ENCODE peak calls at places on chromosomes 2 and 18, in five cellular contexts. One of them, this sample, is unnamed.

GRCh38 chr2:239261336-239261735 is 139.5 kb downstream of the HDAC4 start:
- DNase-seq in K562: no peak
- DNase-seq in GM12878: no peak
- DNase-seq in A549: no peak
- DNase-seq in HepG2: no peak
- DNase-seq in this sample: no peak

GRCh38 chr18:63137999-63138448 is 181.5 kb downstream of the BCL2 start:
- DNase-seq in A549: no peak
- DNase-seq in GM12878: no peak
- DNase-seq in K562: no peak
- DNase-seq in HepG2: no peak
- DNase-seq in this sample: no peak

GRCh38 chr2:196453613-196454047 is 185.9 kb upstream of the CCDC150 start:
- DNase-seq in GM12878: peak
- DNase-seq in K562: peak
- DNase-seq in HepG2: peak
- DNase-seq in A549: peak
- DNase-seq in this sample: peak

GRCh38 chr2:208406474-208407451 is at the start of gene PTH2R:
- DNase-seq in GM12878: no peak
- DNase-seq in HepG2: no peak
- DNase-seq in K562: peak
- DNase-seq in A549: no peak
- DNase-seq in this sample: no peak

GRCh38 chr18:80046011-80046410 is 11.8 kb downstream of the RBFA start:
- DNase-seq in HepG2: no peak
- DNase-seq in GM12878: no peak
- DNase-seq in K562: no peak
- DNase-seq in A549: no peak
- DNase-seq in this sample: no peak

GRCh38 chr2:120470717-120471060 is 124.8 kb downstream of the INHBB start:
- DNase-seq in HepG2: no peak
- DNase-seq in GM12878: no peak
- DNase-seq in K562: no peak
- DNase-seq in A549: no peak
- DNase-seq in this sample: no peak

GRCh38 chr2:40348665-40349064 is 103.2 kb downstream of the SLC8A1 start:
- DNase-seq in HepG2: no peak
- DNase-seq in K562: no peak
- DNase-seq in GM12878: no peak
- DNase-seq in A549: no peak
- DNase-seq in this sample: no peak

GRCh38 chr2:120763516-120763915 is 27.8 kb downstream of the GLI2 start:
- DNase-seq in K562: no peak
- DNase-seq in GM12878: no peak
- DNase-seq in HepG2: no peak
- DNase-seq in A549: peak
- DNase-seq in this sample: no peak

GRCh38 chr2:118974103-118974911 is 32.3 kb downstream of the MARCO start:
- DNase-seq in K562: no peak
- DNase-seq in A549: peak
- DNase-seq in HepG2: no peak
- DNase-seq in GM12878: no peak
- DNase-seq in this sample: peak

GRCh38 chr18:12811191-12811950 is 72.7 kb downstream of the PTPN2 start:
- DNase-seq in GM12878: no peak
- DNase-seq in A549: no peak
- DNase-seq in HepG2: no peak
- DNase-seq in K562: no peak
- DNase-seq in this sample: no peak

GRCh38 chr2:60794271-60794863 is 38.3 kb downstream of the PAPOLG start:
- DNase-seq in HepG2: peak
- DNase-seq in A549: peak
- DNase-seq in K562: peak
- DNase-seq in GM12878: no peak
- DNase-seq in this sample: peak

GRCh38 chr18:74139888-74140287 is 7.7 kb downstream of the FBXO15 start:
- DNase-seq in K562: peak
- DNase-seq in GM12878: no peak
- DNase-seq in A549: no peak
- DNase-seq in HepG2: no peak
- DNase-seq in this sample: peak

GRCh38 chr18:61901334-61901986 is 8.7 kb upstream of the RNF152 start:
- DNase-seq in HepG2: peak
- DNase-seq in GM12878: peak
- DNase-seq in K562: peak
- DNase-seq in A549: peak
- DNase-seq in this sample: peak

GRCh38 chr2:189821953-189822748 is 37.9 kb downstream of the PMS1 start:
- DNase-seq in GM12878: no peak
- DNase-seq in HepG2: no peak
- DNase-seq in A549: peak
- DNase-seq in K562: no peak
- DNase-seq in this sample: no peak

GRCh38 chr18:9106800-9107574 is 4.5 kb downstream of the NDUFV2 start:
- DNase-seq in A549: no peak
- DNase-seq in HepG2: no peak
- DNase-seq in K562: no peak
- DNase-seq in GM12878: no peak
- DNase-seq in this sample: no peak

GRCh38 chr2:97693476-97693875 is 19.9 kb upstream of the ZAP70 start:
- DNase-seq in GM12878: no peak
- DNase-seq in K562: no peak
- DNase-seq in A549: no peak
- DNase-seq in HepG2: no peak
- DNase-seq in this sample: no peak

GRCh38 chr2:25168256-25169072 is at the start of gene POMC:
- DNase-seq in HepG2: no peak
- DNase-seq in GM12878: no peak
- DNase-seq in K562: no peak
- DNase-seq in A549: peak
- DNase-seq in this sample: peak

DNA sequence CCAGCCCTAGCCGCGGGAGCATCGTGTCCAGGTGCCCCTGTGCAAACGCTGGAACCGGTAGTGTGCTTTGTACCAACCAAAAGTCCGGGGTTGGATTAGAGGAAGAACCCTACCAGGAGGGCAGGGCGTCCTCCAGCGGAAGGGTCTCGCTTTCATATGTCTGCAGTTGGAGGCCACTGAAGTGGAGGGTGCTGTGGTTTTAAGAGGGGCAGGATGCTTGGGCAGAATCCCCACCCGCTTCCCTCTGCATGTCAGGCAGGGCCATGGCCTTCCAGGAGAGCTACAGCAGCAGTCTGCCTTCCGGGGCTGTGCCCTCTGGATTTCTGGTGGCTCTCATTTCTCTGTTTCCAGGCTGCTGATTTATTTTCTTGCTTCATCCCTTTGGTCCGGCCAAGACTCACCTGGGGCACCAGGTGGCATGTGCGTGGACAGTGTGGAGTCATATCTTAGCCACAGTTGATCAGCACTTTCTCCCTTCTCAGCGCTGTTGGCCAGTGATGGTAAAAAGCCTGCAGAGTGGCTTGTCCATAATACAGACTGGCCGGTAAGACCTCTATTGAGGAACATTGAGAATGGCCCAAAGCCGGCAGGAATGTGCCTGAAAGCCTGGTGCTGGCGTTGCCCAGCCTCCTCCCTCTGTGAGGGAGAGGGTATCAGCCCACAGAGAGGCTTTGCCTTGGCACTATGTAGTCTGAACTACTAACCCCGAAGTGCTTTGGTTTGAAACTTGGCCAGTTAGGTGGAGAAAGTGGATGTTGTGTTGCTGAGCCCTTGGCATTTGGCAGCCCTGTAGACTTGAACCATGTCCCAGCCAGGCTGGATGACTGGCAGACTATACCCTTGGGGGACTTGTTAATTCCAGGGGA is 1.8 kb downstream of the AGAP1 start:
- DNase-seq in A549: no peak
- DNase-seq in GM12878: no peak
- DNase-seq in K562: no peak
- DNase-seq in HepG2: no peak
- DNase-seq in this sample: no peak
- H3K4me3 ChIP-seq in A549: peak
- H3K4me3 ChIP-seq in GM12878: no peak
- H3K4me3 ChIP-seq in K562: peak
- H3K4me3 ChIP-seq in HepG2: peak
- H3K4me3 ChIP-seq in this sample: no peak

GRCh38 chr2:203453858-203454451 is 81.1 kb downstream of the RAPH1 start:
- DNase-seq in HepG2: peak
- DNase-seq in A549: peak
- DNase-seq in GM12878: peak
- DNase-seq in K562: peak
- DNase-seq in this sample: peak
- TF ChIP-seq MYC in HepG2: no peak
- TF ChIP-seq MYC in A549: no peak
- TF ChIP-seq MYC in GM12878: no peak
- TF ChIP-seq MYC in K562: no peak
- TF ChIP-seq MYC in this sample: no peak

DNA sequence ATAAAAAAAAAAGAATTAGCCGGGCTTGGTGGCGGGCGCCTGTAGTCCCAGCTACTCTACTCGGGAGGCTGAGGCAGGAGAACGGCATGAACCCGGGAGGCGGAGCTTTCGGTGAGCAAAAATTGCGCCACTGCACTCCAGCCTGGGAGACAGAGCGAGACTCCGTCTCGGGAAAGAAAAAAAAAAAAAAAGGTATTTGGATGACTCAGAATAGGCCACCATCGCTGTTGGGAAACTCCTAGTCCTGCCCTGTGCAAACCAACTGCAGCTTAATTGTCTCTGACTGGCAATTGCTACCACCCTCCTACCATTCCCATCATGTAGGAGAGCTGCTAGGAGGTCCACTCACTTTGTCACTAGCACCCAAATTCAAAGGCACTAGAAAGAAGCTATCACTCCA is 43.5 kb downstream of the ATP8B1 start:
- DNase-seq in HepG2: no peak
- DNase-seq in GM12878: no peak
- DNase-seq in A549: peak
- DNase-seq in K562: no peak
- DNase-seq in this sample: no peak
- TF ChIP-seq MAX in HepG2: no peak
- TF ChIP-seq MAX in GM12878: no peak
- TF ChIP-seq MAX in A549: peak
- TF ChIP-seq MAX in K562: no peak
- TF ChIP-seq MAX in this sample: no peak

GRCh38 chr18:48945953-48946217 is 4.9 kb downstream of the SMAD7 start:
- DNase-seq in K562: no peak
- DNase-seq in A549: no peak
- DNase-seq in HepG2: peak
- DNase-seq in GM12878: no peak
- DNase-seq in this sample: no peak
- H3K4me3 ChIP-seq in K562: no peak
- H3K4me3 ChIP-seq in A549: peak
- H3K4me3 ChIP-seq in HepG2: peak
- H3K4me3 ChIP-seq in GM12878: peak
- H3K4me3 ChIP-seq in this sample: no peak

GRCh38 chr2:218186355-218186766 is 19.6 kb upstream of the CXCR1 start:
- DNase-seq in A549: peak
- DNase-seq in HepG2: peak
- DNase-seq in K562: peak
- DNase-seq in GM12878: peak
- DNase-seq in this sample: peak

GRCh38 chr2:218192902-218193425 is 24.0 kb upstream of the ARPC2 start:
- DNase-seq in GM12878: no peak
- DNase-seq in A549: no peak
- DNase-seq in HepG2: no peak
- DNase-seq in K562: no peak
- DNase-seq in this sample: no peak

GRCh38 chr2:218187650-218188025 is 20.9 kb upstream of the CXCR1 start:
- DNase-seq in K562: no peak
- DNase-seq in A549: no peak
- DNase-seq in HepG2: no peak
- DNase-seq in GM12878: no peak
- DNase-seq in this sample: no peak

DNA sequence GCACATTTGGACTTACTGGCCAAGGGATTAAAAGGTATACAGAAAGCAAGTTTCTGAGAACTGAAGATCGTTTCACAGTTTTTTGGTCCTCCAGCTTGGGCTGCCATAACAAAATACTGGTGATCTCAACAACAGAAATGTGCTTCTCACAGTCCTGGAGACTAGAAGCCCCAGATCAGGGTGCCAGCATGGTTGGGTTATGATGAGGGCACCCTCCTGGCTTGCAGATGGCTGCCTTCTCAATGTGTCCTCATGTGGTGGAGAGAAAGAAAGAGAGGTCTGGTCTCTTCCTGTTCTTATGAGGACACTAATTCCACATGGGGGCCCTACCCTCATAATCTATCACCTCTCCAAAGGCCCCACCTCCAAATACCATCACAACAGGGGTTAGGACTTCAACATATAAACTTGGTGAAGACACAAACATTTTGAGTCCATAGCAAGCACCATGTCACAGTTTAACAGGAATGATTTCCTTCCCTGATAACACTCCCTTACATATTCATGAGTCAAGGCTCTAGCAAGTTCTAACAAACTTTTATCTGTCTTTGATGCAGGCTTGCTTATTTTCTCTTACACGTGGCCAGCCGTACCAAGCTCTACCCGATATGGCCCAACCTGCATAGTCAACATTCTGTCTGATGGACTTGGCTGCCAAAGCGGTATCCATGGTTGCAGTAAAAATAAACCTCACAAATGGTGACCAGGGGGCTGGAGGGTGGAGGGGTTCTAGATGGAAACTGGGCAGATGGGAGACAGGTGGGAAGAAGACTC is 20.3 kb upstream of the CXCR1 start:
- DNase-seq in HepG2: no peak
- DNase-seq in A549: no peak
- DNase-seq in GM12878: no peak
- DNase-seq in K562: no peak
- DNase-seq in this sample: no peak
- TF ChIP-seq MYC in HepG2: no peak
- TF ChIP-seq MYC in A549: no peak
- TF ChIP-seq MYC in GM12878: no peak
- TF ChIP-seq MYC in K562: no peak
- TF ChIP-seq MYC in this sample: no peak

GRCh38 chr2:15334650-15335326 is 226.3 kb downstream of the NBAS start:
- DNase-seq in GM12878: no peak
- DNase-seq in K562: no peak
- DNase-seq in HepG2: no peak
- DNase-seq in A549: no peak
- DNase-seq in this sample: no peak
- TF ChIP-seq MAX in GM12878: no peak
- TF ChIP-seq MAX in K562: no peak
- TF ChIP-seq MAX in HepG2: no peak
- TF ChIP-seq MAX in A549: no peak
- TF ChIP-seq MAX in this sample: no peak

This sample was measured in NB4.